ENCODE peak calls at places on chromosomes 6 and 20, in eight cellular contexts. L is lower leg skin, D is brain microvascular endothelial cell, Q is kidney epithelial cell, E is hepatocyte, K is upper lobe of right lung, F is AG04450, W is K562. V is an unnamed sample.

GRCh38 chr6:149423946-149424440 is 23.9 kb downstream of the SUMO4 start:
- DNase-seq in L (no peak), D (no peak), Q (no peak), E (no peak), K (no peak), F (no peak), W (no peak), V (no peak)

GRCh38 chr20:53914861-53915458 is 155.4 kb downstream of the BCAS1 start:
- DNase-seq in L (peak), D (no peak), Q (no peak), E (no peak), K (no peak), F (no peak), W (peak), V (no peak)

GRCh38 chr6:33018904-33019303 is 9.5 kb upstream of the HLA-DOA start:
- DNase-seq in L (peak), D (peak), Q (no peak), E (peak), K (peak), F (no peak), W (no peak), V (peak)

GRCh38 chr20:58246346-58246745 is 17.9 kb upstream of the ANKRD60 start:
- DNase-seq in L (no peak), D (peak), Q (no peak), E (no peak), K (no peak), F (no peak), W (no peak), V (peak)

GRCh38 chr20:45506398-45506797 is 9.0 kb downstream of the SPINT3 start:
- DNase-seq in L (no peak), D (no peak), Q (no peak), E (no peak), K (no peak), F (no peak), W (no peak), V (no peak)

GRCh38 chr20:45085289-45085688 is 15.6 kb downstream of the KCNS1 start:
- DNase-seq in L (no peak), D (no peak), Q (no peak), E (no peak), K (no peak), F (no peak), W (no peak), V (no peak)

GRCh38 chr20:48879609-48880008 is 41.9 kb upstream of the ARFGEF2 start:
- DNase-seq in L (peak), D (peak), Q (no peak), E (no peak), K (no peak), F (no peak), W (no peak), V (peak)

GRCh38 chr20:25675161-25675560 is 21.5 kb downstream of the ZNF337 start:
- DNase-seq in L (no peak), D (no peak), Q (no peak), E (no peak), K (no peak), F (no peak), W (no peak), V (no peak)

GRCh38 chr6:135115411-135116293 is 61.0 kb upstream of the HBS1L start:
- DNase-seq in L (no peak), D (no peak), Q (no peak), E (no peak), K (no peak), F (no peak), W (no peak), V (no peak)

GRCh38 chr20:58714340-58714922 is 21.8 kb downstream of the NPEPL1 start:
- DNase-seq in L (peak), D (no peak), Q (no peak), E (peak), K (peak), F (no peak), W (no peak), V (no peak)

GRCh38 chr6:40098774-40099173 is 164.5 kb upstream of the MOCS1 start:
- DNase-seq in L (no peak), D (no peak), Q (no peak), E (no peak), K (no peak), F (no peak), W (no peak), V (no peak)

GRCh38 chr20:17910828-17911294 is 57.7 kb downstream of the SNX5 start:
- DNase-seq in L (no peak), D (peak), Q (peak), E (peak), K (no peak), F (peak), W (peak), V (peak)

GRCh38 chr6:66897576-66897975 is 1190.5 kb upstream of the EYS start:
- DNase-seq in L (no peak), D (no peak), Q (no peak), E (no peak), K (no peak), F (no peak), W (no peak), V (peak)

GRCh38 chr6:110322151-110323003 is 35.8 kb downstream of the METTL24 start:
- DNase-seq in L (no peak), D (no peak), Q (no peak), E (no peak), K (no peak), F (no peak), W (no peak), V (no peak)

GRCh38 chr6:30687659-30688431 is 1.4 kb upstream of the PPP1R18 start:
- DNase-seq in L (no peak), D (no peak), Q (no peak), E (peak), K (no peak), F (no peak), W (no peak), V (peak)

GRCh38 chr6:44049989-44050871 is 77.0 kb downstream of the MRPL14 start:
- DNase-seq in L (no peak), D (no peak), Q (no peak), E (no peak), K (no peak), F (no peak), W (no peak), V (no peak)

GRCh38 chr6:39901670-39902069 is 32.6 kb downstream of the MOCS1 start:
- DNase-seq in L (peak), D (no peak), Q (no peak), E (no peak), K (no peak), F (no peak), W (no peak), V (no peak)

GRCh38 chr6:30759575-30760239 is 15.4 kb upstream of the IER3 start:
- DNase-seq in L (no peak), D (peak), Q (peak), E (peak), K (no peak), F (peak), W (no peak), V (peak)

GRCh38 chr6:72787521-72788031 is 165.7 kb downstream of the KCNQ5 start:
- DNase-seq in L (no peak), D (peak), Q (peak), E (peak), K (no peak), F (peak), W (no peak), V (peak)

GRCh38 chr6:61809004-61809595 is 476.9 kb downstream of the KHDRBS2 start:
- DNase-seq in L (no peak), D (peak), Q (no peak), E (peak), K (no peak), F (no peak), W (no peak), V (peak)

GRCh38 chr20:48295966-48296421 is 510.7 kb upstream of the SULF2 start:
- DNase-seq in L (no peak), D (peak), Q (no peak), E (peak), K (no peak), F (peak), W (no peak), V (peak)

GRCh38 chr6:21508753-21509152 is 84.8 kb upstream of the SOX4 start:
- DNase-seq in L (no peak), D (no peak), Q (no peak), E (no peak), K (no peak), F (no peak), W (no peak), V (no peak)

GRCh38 chr6:132813173-132813856 is 1.1 kb upstream of the RPS12 start:
- DNase-seq in L (peak), D (peak), Q (no peak), E (peak), K (peak), F (no peak), W (peak), V (peak)

GRCh38 chr20:46343358-46344357 is 35.4 kb upstream of the CDH22 start:
- DNase-seq in L (no peak), D (no peak), Q (no peak), E (no peak), K (no peak), F (no peak), W (no peak), V (no peak)

GRCh38 chr6:12875061-12875460 is 158.5 kb downstream of the PHACTR1 start:
- DNase-seq in L (no peak), D (no peak), Q (no peak), E (no peak), K (no peak), F (no peak), W (no peak), V (no peak)

GRCh38 chr20:50385733-50386640 is 124.2 kb upstream of the PTPN1 start:
- DNase-seq in L (no peak), D (no peak), Q (no peak), E (no peak), K (no peak), F (no peak), W (no peak), V (peak)

GRCh38 chr6:13432526-13433218 is 54.7 kb downstream of the GFOD1 start:
- DNase-seq in L (no peak), D (no peak), Q (no peak), E (no peak), K (no peak), F (no peak), W (no peak), V (no peak)

GRCh38 chr20:59428441-59429205 is 128.2 kb downstream of the EDN3 start:
- DNase-seq in L (peak), D (no peak), Q (no peak), E (no peak), K (no peak), F (no peak), W (no peak), V (no peak)

GRCh38 chr6:30682181-30683117 is 4.0 kb downstream of the PPP1R18 start:
- DNase-seq in L (peak), D (peak), Q (peak), E (peak), K (peak), F (no peak), W (peak), V (peak)

GRCh38 chr6:11938285-11938890 is 73.7 kb upstream of the HIVEP1 start:
- DNase-seq in L (no peak), D (no peak), Q (peak), E (peak), K (no peak), F (no peak), W (peak), V (no peak)

GRCh38 chr6:142946924-142947701 is 2.1 kb upstream of the HIVEP2 start:
- DNase-seq in L (peak), D (peak), Q (peak), E (peak), K (peak), F (no peak), W (peak), V (peak)

GRCh38 chr20:16978497-16978896 is 230.3 kb downstream of the OTOR start:
- DNase-seq in L (no peak), D (no peak), Q (no peak), E (no peak), K (no peak), F (no peak), W (no peak), V (no peak)

GRCh38 chr6:79558099-79558498 is 20.9 kb upstream of the LCA5 start:
- DNase-seq in L (no peak), D (no peak), Q (no peak), E (no peak), K (no peak), F (no peak), W (no peak), V (no peak)

GRCh38 chr6:170284866-170285469 is 5.9 kb downstream of the DLL1 start:
- DNase-seq in L (peak), D (no peak), Q (no peak), E (no peak), K (peak), F (no peak), W (no peak), V (no peak)

GRCh38 chr6:13769655-13770053 is 44.7 kb downstream of the MCUR1 start:
- DNase-seq in L (peak), D (no peak), Q (no peak), E (no peak), K (no peak), F (no peak), W (no peak), V (no peak)

GRCh38 chr6:30076333-30076732 is 764 bp upstream of the RNF39 start:
- DNase-seq in L (no peak), D (no peak), Q (no peak), E (no peak), K (no peak), F (no peak), W (no peak), V (no peak)

GRCh38 chr6:37210313-37210898 is 40.5 kb downstream of the PIM1 start:
- DNase-seq in L (peak), D (peak), Q (peak), E (peak), K (no peak), F (peak), W (peak), V (peak)

GRCh38 chr6:135159531-135159930 is 21.6 kb upstream of the MYB start:
- DNase-seq in L (no peak), D (no peak), Q (no peak), E (no peak), K (no peak), F (no peak), W (no peak), V (no peak)

GRCh38 chr6:122553697-122554096 is 56.5 kb upstream of the PKIB start:
- DNase-seq in L (no peak), D (no peak), Q (no peak), E (no peak), K (no peak), F (no peak), W (no peak), V (no peak)

GRCh38 chr6:165653196-165653595 is 9.8 kb downstream of the PDE10A start:
- DNase-seq in L (no peak), D (no peak), Q (no peak), E (no peak), K (no peak), F (no peak), W (no peak), V (no peak)

GRCh38 chr6:165653607-165654006 is 9.4 kb downstream of the PDE10A start:
- DNase-seq in L (no peak), D (no peak), Q (no peak), E (no peak), K (no peak), F (no peak), W (no peak), V (no peak)

GRCh38 chr6:165655191-165655590 is 7.8 kb downstream of the PDE10A start:
- DNase-seq in L (no peak), D (no peak), Q (no peak), E (no peak), K (no peak), F (no peak), W (no peak), V (no peak)

GRCh38 chr6:165654144-165654543 is 8.9 kb downstream of the PDE10A start:
- DNase-seq in L (no peak), D (no peak), Q (no peak), E (no peak), K (no peak), F (no peak), W (no peak), V (no peak)

DNA sequence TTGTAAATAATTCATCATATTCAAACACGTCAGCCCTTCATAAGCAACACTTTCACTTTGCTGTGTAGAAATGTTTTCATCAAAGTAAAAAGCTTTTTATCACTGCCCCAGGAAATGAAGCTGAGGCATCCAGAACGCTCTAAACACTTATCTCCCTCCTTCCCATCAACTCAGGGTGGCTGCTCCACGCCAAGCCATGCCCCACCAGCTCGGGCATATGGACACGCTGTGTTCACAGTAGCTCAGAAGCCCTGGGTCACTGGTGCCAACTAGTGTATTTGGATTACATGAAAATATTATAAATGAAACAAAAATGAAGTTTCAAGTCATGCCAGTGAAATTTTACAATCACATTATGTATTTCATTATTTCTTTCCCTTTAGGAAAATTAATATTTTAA is 10.3 kb downstream of the PDE10A start:
- DNase-seq in L (no peak), D (no peak), Q (no peak), E (no peak), K (no peak), F (no peak), W (no peak), V (no peak)
- H3K4me3 ChIP-seq in L (no peak), D (no peak), Q (no peak), E (no peak), K (no peak), F (no peak), W (no peak), V (peak)

GRCh38 chr20:61890210-61890609 is 175.5 kb downstream of the TAF4 start:
- DNase-seq in L (no peak), D (no peak), Q (no peak), E (no peak), K (no peak), F (no peak), W (no peak), V (no peak)

GRCh38 chr20:61891476-61891875 is 174.2 kb downstream of the TAF4 start:
- DNase-seq in L (no peak), D (no peak), Q (no peak), E (no peak), K (no peak), F (no peak), W (no peak), V (no peak)

GRCh38 chr20:61895016-61895415 is 170.7 kb downstream of the TAF4 start:
- DNase-seq in L (no peak), D (no peak), Q (no peak), E (no peak), K (no peak), F (no peak), W (no peak), V (no peak)

GRCh38 chr20:61889659-61890058 is 176.0 kb downstream of the TAF4 start:
- DNase-seq in L (no peak), D (no peak), Q (no peak), E (no peak), K (no peak), F (no peak), W (no peak), V (no peak)

DNA sequence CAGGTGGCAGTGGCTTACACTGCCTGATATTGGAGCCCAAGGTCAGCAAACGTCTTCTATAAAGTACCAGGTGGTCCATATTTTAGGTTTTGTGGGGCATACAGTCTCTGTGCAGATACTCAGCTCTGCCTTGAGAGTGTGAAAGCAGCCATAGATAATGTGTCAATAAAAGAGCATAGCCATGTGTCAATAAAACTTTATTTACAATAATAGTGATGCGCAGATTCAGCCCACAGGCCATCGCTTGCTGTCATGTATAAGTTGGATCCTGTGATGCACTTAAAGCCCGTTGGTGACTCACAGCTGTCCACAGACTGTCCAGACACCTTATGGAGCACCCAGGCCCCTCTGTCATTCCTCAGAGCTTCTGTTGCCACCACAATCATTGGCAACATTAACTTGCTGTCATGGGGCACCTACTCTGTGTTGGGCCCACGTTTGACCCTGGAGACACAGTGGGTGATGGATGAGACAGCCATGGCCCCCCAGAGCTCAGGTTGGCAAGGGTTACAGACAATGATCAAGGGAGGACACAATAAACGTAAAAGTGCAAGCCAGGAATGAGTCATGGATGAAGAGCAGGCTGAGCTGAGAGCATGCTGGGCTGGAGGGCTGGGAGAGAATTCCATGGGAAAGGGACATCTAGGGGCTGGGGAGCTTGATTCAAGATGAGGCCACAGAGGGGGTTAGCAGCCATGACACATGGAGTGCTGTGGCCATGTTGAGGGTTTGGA is 173.6 kb downstream of the TAF4 start:
- DNase-seq in L (no peak), D (no peak), Q (no peak), E (no peak), K (no peak), F (no peak), W (no peak), V (no peak)
- TF ChIP-seq CTCF in L (no peak), D (no peak), Q (no peak), E (no peak), K (no peak), F (no peak), W (no peak), V (no peak)

GRCh38 chr6:127865108-127865507 is 35.8 kb downstream of the THEMIS start:
- DNase-seq in L (no peak), D (no peak), Q (no peak), E (no peak), K (no peak), F (no peak), W (no peak), V (no peak)
- H3K4me3 ChIP-seq in L (no peak), D (no peak), Q (no peak), E (no peak), K (no peak), F (no peak), W (no peak), V (no peak)

GRCh38 chr6:6712258-6712978 is 123.9 kb downstream of the LY86 start:
- DNase-seq in L (no peak), D (peak), Q (no peak), E (peak), K (peak), F (peak), W (peak), V (peak)
- TF ChIP-seq CTCF in L (no peak), D (no peak), Q (no peak), E (peak), K (no peak), F (no peak), W (peak), V (no peak)

GRCh38 chr6:35317483-35318199 is 20.0 kb downstream of the DEF6 start:
- DNase-seq in L (no peak), D (no peak), Q (no peak), E (peak), K (no peak), F (no peak), W (no peak), V (no peak)
- H3K4me3 ChIP-seq in L (no peak), D (peak), Q (peak), E (peak), K (peak), F (peak), W (no peak), V (peak)

GRCh38 chr6:138372711-138373463 is 4.8 kb upstream of the SMIM28 start:
- DNase-seq in L (no peak), D (peak), Q (no peak), E (no peak), K (no peak), F (no peak), W (no peak), V (peak)
- TF ChIP-seq CTCF in L (no peak), D (peak), Q (no peak), E (no peak), K (no peak), F (no peak), W (no peak), V (no peak)

GRCh38 chr20:63957690-63958441 is 1.6 kb upstream of the UCKL1 start:
- DNase-seq in L (no peak), D (no peak), Q (no peak), E (peak), K (no peak), F (no peak), W (peak), V (no peak)
- H3K4me3 ChIP-seq in L (no peak), D (no peak), Q (no peak), E (no peak), K (no peak), F (no peak), W (peak), V (no peak)

V was measured in choroid plexus epithelial cell.